ENCODE peak calls at places on chromosomes 16 and 17, in six cellular contexts. E, I, J, U, G and Z are unnamed samples.

GRCh38 chr16:79707867-79708266 is 107.3 kb upstream of the MAF start:
- DNase-seq in E (no peak), I (peak; percentile 78), J (peak; percentile 84), U (no peak), G (peak; percentile 82), Z (no peak)

GRCh38 chr16:89785523-89786155 is 30.8 kb downstream of the FANCA start:
- DNase-seq in E (peak; percentile 79), I (no peak), J (no peak), U (peak; percentile 22), G (no peak), Z (no peak)

GRCh38 chr17:33927732-33928133 is 327.4 kb upstream of the CCL2 start:
- DNase-seq in E (no peak), I (no peak), J (no peak), U (no peak), G (no peak), Z (no peak)

GRCh38 chr17:79947351-79948031 is 88.2 kb downstream of the TBC1D16 start:
- DNase-seq in E (no peak), I (peak; percentile 12), J (peak; percentile 55), U (no peak), G (peak; percentile 13), Z (no peak)

GRCh38 chr17:58265902-58266875 is 14.5 kb downstream of the MPO start:
- DNase-seq in E (no peak), I (no peak), J (no peak), U (no peak), G (no peak), Z (no peak)

GRCh38 chr17:46020023-46020735 is 21.1 kb downstream of the STH start:
- DNase-seq in E (peak; percentile 44), I (no peak), J (no peak), U (peak; percentile 56), G (no peak), Z (no peak)

GRCh38 chr16:67443299-67443698 is 12.4 kb downstream of the HSD11B2 start:
- DNase-seq in E (no peak), I (peak; percentile 64), J (peak; percentile 76), U (no peak), G (peak; percentile 67), Z (no peak)

GRCh38 chr17:27453466-27453865 is 2.8 kb upstream of the KSR1 start:
- DNase-seq in E (no peak), I (no peak), J (no peak), U (no peak), G (no peak), Z (no peak)

GRCh38 chr16:31711344-31711845 is 162.2 kb upstream of the ZNF267 start:
- DNase-seq in E (no peak), I (no peak), J (no peak), U (no peak), G (no peak), Z (no peak)

GRCh38 chr17:7884581-7885356 is 3.8 kb upstream of the CHD3 start:
- DNase-seq in E (peak; percentile 53), I (no peak), J (no peak), U (peak; percentile 26), G (peak; percentile 24), Z (no peak)

GRCh38 chr17:36527851-36528250 is 6.8 kb downstream of the MYO19 start:
- DNase-seq in E (no peak), I (no peak), J (no peak), U (no peak), G (no peak), Z (no peak)

GRCh38 chr16:30980434-30980833 is 4.6 kb upstream of the HSD3B7 start:
- DNase-seq in E (no peak), I (no peak), J (peak; percentile 66), U (no peak), G (no peak), Z (no peak)

GRCh38 chr17:9696279-9697044 is 51.1 kb downstream of the USP43 start:
- DNase-seq in E (no peak), I (no peak), J (no peak), U (no peak), G (no peak), Z (no peak)

GRCh38 chr16:56106527-56106926 is 84.8 kb upstream of the GNAO1 start:
- DNase-seq in E (no peak), I (no peak), J (no peak), U (no peak), G (no peak), Z (no peak)

GRCh38 chr16:2690852-2691251 is 8.5 kb downstream of the KCTD5 start:
- DNase-seq in E (no peak), I (no peak), J (no peak), U (no peak), G (no peak), Z (no peak)

GRCh38 chr17:9037741-9038140 is 16.4 kb downstream of the NTN1 start:
- DNase-seq in E (no peak), I (no peak), J (no peak), U (no peak), G (no peak), Z (no peak)

GRCh38 chr17:65194670-65195334 is 57.6 kb downstream of the RGS9 start:
- DNase-seq in E (no peak), I (no peak), J (no peak), U (no peak), G (no peak), Z (no peak)

GRCh38 chr17:57463103-57463885 is 207.0 kb downstream of the MSI2 start:
- DNase-seq in E (no peak), I (no peak), J (no peak), U (no peak), G (no peak), Z (no peak)

GRCh38 chr17:45376171-45376564 is 56.5 kb downstream of the ARHGAP27 start:
- DNase-seq in E (no peak), I (no peak), J (no peak), U (no peak), G (no peak), Z (no peak)

GRCh38 chr17:50094243-50094752 is 853 bp upstream of the PDK2 start:
- DNase-seq in E (peak; percentile 84), I (peak; percentile 92), J (peak; percentile 96), U (peak; percentile 88), G (peak; percentile 90), Z (peak; percentile 89)
- H3K27ac ChIP-seq in E (peak overlapping the region; percentile 79), I (peak overlapping the region; percentile 97), J (peak overlapping the region; percentile 87), U (peak overlapping the region; percentile 49), G (peak overlapping the region; percentile 88), Z (peak overlapping the region; percentile 83)

GRCh38 chr17:6162216-6162615 is 92.0 kb downstream of the WSCD1 start:
- DNase-seq in E (no peak), I (no peak), J (no peak), U (no peak), G (no peak), Z (no peak)

GRCh38 chr17:6162892-6163291 is 92.7 kb downstream of the WSCD1 start:
- DNase-seq in E (no peak), I (no peak), J (no peak), U (no peak), G (no peak), Z (no peak)

GRCh38 chr17:6160188-6160555 is 90.0 kb downstream of the WSCD1 start:
- DNase-seq in E (no peak), I (no peak), J (no peak), U (no peak), G (no peak), Z (no peak)

GRCh38 chr17:6159541-6160187 is 89.5 kb downstream of the WSCD1 start:
- DNase-seq in E (no peak), I (no peak), J (no peak), U (no peak), G (no peak), Z (no peak)

GRCh38 chr17:6161456-6161855 is 91.3 kb downstream of the WSCD1 start:
- DNase-seq in E (no peak), I (no peak), J (no peak), U (no peak), G (no peak), Z (no peak)
- H3K27ac ChIP-seq in E (no peak overlapping the region), I (no peak overlapping the region), J (no peak overlapping the region), U (no peak overlapping the region), G (no peak overlapping the region), Z (no peak overlapping the region)

GRCh38 chr17:56173958-56174357 is 20.7 kb downstream of the ANKFN1 start:
- DNase-seq in E (no peak), I (no peak), J (no peak), U (no peak), G (no peak), Z (no peak)

GRCh38 chr17:56171186-56171959 is 18.1 kb downstream of the ANKFN1 start:
- DNase-seq in E (no peak), I (no peak), J (no peak), U (no peak), G (no peak), Z (no peak)

GRCh38 chr17:56174421-56174820 is 21.1 kb downstream of the ANKFN1 start:
- DNase-seq in E (no peak), I (no peak), J (no peak), U (no peak), G (no peak), Z (no peak)

GRCh38 chr17:56172517-56172982 is 19.3 kb downstream of the ANKFN1 start:
- DNase-seq in E (no peak), I (peak; percentile 26), J (no peak), U (no peak), G (peak; percentile 69), Z (no peak)

DNA sequence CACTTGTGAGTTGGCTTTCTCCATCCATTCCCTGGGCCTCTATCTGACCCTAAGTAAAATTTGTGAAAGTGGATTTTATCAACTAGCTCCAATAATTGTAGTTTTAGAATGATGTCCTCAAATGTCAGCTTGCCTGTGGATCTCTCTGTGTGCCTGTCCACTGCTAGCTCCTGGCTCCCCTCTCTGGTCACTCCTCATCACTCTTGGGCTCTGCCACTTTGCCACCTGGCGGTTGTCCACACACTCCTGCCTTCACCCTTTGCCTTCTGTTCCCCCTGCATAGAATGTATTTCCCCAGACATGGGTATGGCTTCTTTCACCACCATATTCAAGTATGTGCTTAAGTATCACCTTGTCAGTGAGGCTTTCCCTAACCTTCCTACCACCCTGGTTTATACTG is 19.8 kb downstream of the ANKFN1 start:
- DNase-seq in E (no peak), I (no peak), J (no peak), U (no peak), G (no peak), Z (no peak)
- H3K27ac ChIP-seq in E (no peak overlapping the region), I (peak overlapping the region; percentile 55), J (no peak overlapping the region), U (no peak overlapping the region), G (peak overlapping the region; percentile 81), Z (no peak overlapping the region)

DNA sequence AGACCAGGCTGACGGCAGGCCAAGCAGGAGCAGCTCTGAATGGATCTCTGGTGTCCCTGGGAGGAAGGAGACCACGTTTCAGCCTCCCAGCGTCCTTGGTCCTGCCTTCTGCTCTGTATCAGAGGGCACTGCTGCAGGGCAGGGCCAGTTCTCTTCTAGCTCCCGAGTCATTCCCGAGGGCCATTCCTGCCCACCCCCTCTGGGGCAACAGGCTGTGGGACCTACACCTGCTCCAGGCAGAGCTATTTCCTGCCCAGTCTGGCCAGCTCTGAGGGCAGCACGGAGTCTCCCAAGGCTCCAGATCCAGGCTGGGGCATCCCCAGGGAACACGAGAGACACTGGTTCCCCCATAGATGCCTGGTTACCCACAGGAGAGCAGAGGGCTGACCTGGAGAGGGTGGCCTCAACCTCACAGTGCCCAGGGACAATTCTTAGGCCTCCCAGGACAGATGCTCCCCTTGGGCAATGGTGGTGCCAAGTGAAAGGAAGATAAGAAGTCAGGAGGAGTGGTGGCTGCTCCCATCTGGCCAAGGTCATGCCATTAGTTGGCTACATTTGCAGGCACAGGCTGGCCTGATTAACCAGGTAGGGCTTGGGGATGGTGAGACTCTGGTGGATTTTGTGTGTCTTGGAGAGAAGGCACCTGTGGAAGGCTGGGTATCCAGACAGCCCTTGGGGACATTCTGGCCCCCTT is 2.0 kb downstream of the WFIKKN2 start:
- DNase-seq in E (no peak), I (no peak), J (peak; percentile 51), U (no peak), G (no peak), Z (no peak)
- H3K27ac ChIP-seq in E (no peak overlapping the region), I (no peak overlapping the region), J (no peak overlapping the region), U (no peak overlapping the region), G (no peak overlapping the region), Z (peak overlapping the region; percentile 98)